ENCODE peak calls at places on chromosomes 5 and 9, in five cellular contexts. M, L, X, W and G are unnamed samples.

GRCh38 chr5:115360036-115360685 is 63.7 kb upstream of the CCDC112 start:
- DNase-seq in L (peak), W (no peak), M (no peak), X (no peak), G (no peak)

GRCh38 chr9:6811436-6811835 is 53.7 kb downstream of the KDM4C start:
- DNase-seq in W (no peak), L (no peak), M (peak), X (no peak), G (no peak)

GRCh38 chr5:139164020-139164419 is 34.1 kb downstream of the SIL1 start:
- DNase-seq in L (peak), X (no peak), M (peak), W (no peak), G (no peak)

GRCh38 chr9:138078846-138079245 is 201.3 kb downstream of the CACNA1B start:
- DNase-seq in W (no peak), X (peak), M (no peak), L (no peak), G (no peak)

GRCh38 chr9:92740446-92740961 is 24.1 kb downstream of the BICD2 start:
- DNase-seq in L (no peak), X (no peak), W (no peak), M (no peak), G (no peak)

GRCh38 chr5:89043676-89044075 is 160.7 kb upstream of the MEF2C start:
- DNase-seq in W (no peak), X (peak), L (no peak), M (no peak), G (no peak)

GRCh38 chr5:179303801-179304200 is 41.5 kb downstream of the ADAMTS2 start:
- DNase-seq in W (peak), M (no peak), X (no peak), L (no peak), G (no peak)

GRCh38 chr5:132053483-132053882 is 7.0 kb upstream of the IL3 start:
- DNase-seq in W (peak), L (no peak), X (peak), M (no peak), G (no peak)

GRCh38 chr5:54093081-54093492 is 217.3 kb downstream of the ARL15 start:
- DNase-seq in X (no peak), M (no peak), L (no peak), W (no peak), G (no peak)

GRCh38 chr9:95907794-95908193 is 32.3 kb downstream of the ERCC6L2 start:
- DNase-seq in L (peak), M (no peak), X (no peak), W (no peak), G (no peak)

GRCh38 chr5:69364414-69364813 is 4.9 kb downstream of the AK6 start:
- DNase-seq in X (no peak), M (no peak), L (peak), W (no peak), G (no peak)

GRCh38 chr9:33682551-33682950 is 112.8 kb upstream of the PRSS3 start:
- DNase-seq in L (no peak), X (no peak), M (no peak), W (no peak), G (no peak)

GRCh38 chr9:33677506-33677809 is 117.9 kb upstream of the PRSS3 start:
- DNase-seq in L (no peak), W (no peak), X (no peak), M (no peak), G (no peak)

GRCh38 chr9:33677961-33678360 is 117.4 kb upstream of the PRSS3 start:
- DNase-seq in W (no peak), M (no peak), L (no peak), X (no peak), G (no peak)

GRCh38 chr9:33676746-33677505 is 118.4 kb upstream of the PRSS3 start:
- DNase-seq in W (peak), L (no peak), M (peak), X (no peak), G (peak)
- H3K4me3 ChIP-seq in W (peak), L (peak), M (peak), X (peak), G (peak)

DNA sequence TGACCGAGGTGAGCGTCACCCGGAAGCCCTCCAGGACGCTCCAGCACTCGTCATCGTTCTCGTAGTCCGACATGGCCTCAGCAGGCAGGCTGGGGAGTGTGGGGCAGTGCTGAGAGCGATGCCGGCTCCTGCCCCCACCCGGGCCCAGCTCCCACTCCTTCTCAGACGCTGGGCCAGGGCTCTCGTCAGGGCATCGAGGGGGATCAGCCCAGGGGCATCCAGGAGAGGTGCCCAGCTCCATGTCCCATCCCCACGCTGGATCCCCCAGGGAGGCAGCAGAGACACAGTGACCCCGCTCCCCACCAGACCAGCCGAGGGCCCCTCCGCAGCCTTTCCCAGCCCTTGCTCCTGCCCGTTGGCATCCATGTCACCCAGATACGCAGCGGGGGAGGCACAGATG is 1.5 kb downstream of the CARD9 start:
- DNase-seq in L (no peak), X (no peak), M (no peak), W (no peak), G (no peak)
- H3K4me3 ChIP-seq in L (no peak), X (no peak), M (no peak), W (no peak), G (no peak)

DNA sequence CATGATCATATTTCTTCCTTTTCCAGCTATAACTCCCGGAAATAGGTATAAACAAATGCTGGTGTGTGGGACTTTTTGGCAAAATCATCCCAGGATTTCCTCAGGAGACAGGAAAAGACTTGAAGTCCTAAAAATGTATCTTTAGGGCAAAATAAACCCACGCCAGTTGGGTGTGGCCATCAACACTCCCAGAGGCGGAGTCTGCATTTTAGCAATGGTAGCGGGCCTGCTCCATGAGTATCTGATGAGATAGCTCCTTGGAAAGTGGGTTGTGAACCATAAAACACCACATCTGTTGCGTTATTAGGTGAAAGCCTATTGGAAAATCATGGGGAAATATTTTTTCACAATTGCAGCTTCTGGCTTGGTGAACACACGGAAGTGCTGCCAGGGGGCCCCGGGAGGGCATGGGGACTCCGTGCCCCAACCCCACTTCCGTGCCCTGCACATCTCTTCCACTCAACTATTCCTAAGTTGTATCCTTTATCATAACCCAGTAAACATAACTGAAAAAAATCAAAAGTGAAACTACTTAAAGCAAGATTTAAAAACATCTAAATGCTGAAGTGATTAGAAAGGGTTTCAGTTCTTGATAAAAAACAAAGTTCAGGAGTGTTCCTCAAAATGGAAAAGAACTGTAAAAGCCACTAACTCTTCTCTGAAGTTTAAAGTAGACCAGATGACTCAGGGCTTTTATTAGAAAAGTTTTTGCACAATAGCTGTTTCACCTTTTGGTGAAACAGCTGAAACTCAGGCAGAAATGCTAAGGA is 111.2 kb downstream of the LRRC70 start:
- DNase-seq in X (no peak), M (no peak), L (no peak), W (no peak), G (no peak)
- H3K4me3 ChIP-seq in X (no peak), M (no peak), L (no peak), W (peak), G (no peak)

DNA sequence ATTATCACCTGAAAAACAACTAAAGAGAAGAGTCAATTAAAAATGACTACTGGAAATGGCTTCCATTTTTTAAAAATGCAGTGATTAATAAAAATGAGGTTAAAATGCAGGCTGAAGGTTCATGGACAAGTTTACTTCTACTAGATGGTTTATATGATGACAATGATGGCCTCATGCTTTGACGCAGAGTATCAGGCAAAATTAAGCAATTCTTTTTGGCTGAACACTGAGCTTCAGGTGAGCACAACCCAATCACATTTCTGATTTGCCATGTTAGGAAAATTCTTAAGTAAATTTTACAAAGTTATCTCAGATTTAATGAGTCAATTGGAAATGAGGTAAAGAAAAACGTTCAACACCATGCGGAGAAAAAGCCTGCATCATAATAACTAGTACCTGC is 22.3 kb downstream of the DMGDH start:
- DNase-seq in X (no peak), W (no peak), L (no peak), M (no peak), G (no peak)
- H3K4me3 ChIP-seq in X (no peak), W (no peak), L (no peak), M (no peak), G (no peak)